ENCODE peak calls at places on chromosomes 4 and X, in four cellular contexts. K is A549, D is HepG2, V is GM12878. Y is an unnamed sample.

GRCh38 chrX:13837290-13837745 is 20.4 kb upstream of the GPM6B start:
- DNase-seq in K (no peak), D (no peak), V (no peak), Y (no peak)

GRCh38 chr4:142698541-142698940 is 147.6 kb downstream of the INPP4B start:
- DNase-seq in K (no peak), D (no peak), V (no peak), Y (no peak)

GRCh38 chrX:133676344-133677122 is 261.2 kb upstream of the GPC4 start:
- DNase-seq in K (no peak), D (peak; percentile 53), V (no peak), Y (no peak)

GRCh38 chr4:37953620-37954325 is 6.4 kb upstream of the PTTG2 start:
- DNase-seq in K (peak; percentile 26), D (peak; percentile 18), V (no peak), Y (peak; percentile 21)

GRCh38 chrX:108439434-108439883 is at the start of gene COL4A5:
- DNase-seq in K (peak; percentile 95), D (peak; percentile 84), V (no peak), Y (peak; percentile 70)

GRCh38 chr4:128452415-128452814 is 164.8 kb upstream of the PGRMC2 start:
- DNase-seq in K (peak; percentile 22), D (no peak), V (no peak), Y (no peak)

GRCh38 chr4:111228396-111228795 is 605.5 kb upstream of the PITX2 start:
- DNase-seq in K (no peak), D (no peak), V (no peak), Y (no peak)

GRCh38 chr4:15781427-15782095 is 3.4 kb downstream of the CD38 start:
- DNase-seq in K (no peak), D (no peak), V (peak; percentile 68), Y (no peak)

GRCh38 chrX:81336455-81337144 is 134.7 kb downstream of the SH3BGRL start:
- DNase-seq in K (no peak), D (no peak), V (no peak), Y (no peak)

GRCh38 chr4:151485541-151486131 is 76.7 kb downstream of the FHIP1A start:
- DNase-seq in K (no peak), D (no peak), V (no peak), Y (no peak)

GRCh38 chrX:120200851-120201250 is 42.4 kb downstream of the RHOXF2 start:
- DNase-seq in K (no peak), D (no peak), V (no peak), Y (no peak)

GRCh38 chr4:138301536-138301935 is 59.4 kb upstream of the SLC7A11 start:
- DNase-seq in K (no peak), D (no peak), V (no peak), Y (no peak)

GRCh38 chr4:179415842-179416223 is 1973.6 kb upstream of the AGA start:
- DNase-seq in K (peak; percentile 31), D (no peak), V (no peak), Y (no peak)

GRCh38 chrX:132426695-132427281 is 62.0 kb downstream of the MBNL3 start:
- DNase-seq in K (no peak), D (no peak), V (no peak), Y (no peak)

GRCh38 chrX:48515842-48516241 is 5.8 kb upstream of the EBP start:
- DNase-seq in K (no peak), D (no peak), V (no peak), Y (no peak)

GRCh38 chr4:8394125-8394524 is 46.4 kb downstream of the ACOX3 start:
- DNase-seq in K (no peak), D (no peak), V (no peak), Y (no peak)

GRCh38 chrX:150408007-150408406 is 44.9 kb downstream of the MAMLD1 start:
- DNase-seq in K (no peak), D (no peak), V (no peak), Y (no peak)

GRCh38 chrX:9542765-9543119 is 77.9 kb downstream of the TBL1X start:
- DNase-seq in K (no peak), D (no peak), V (no peak), Y (no peak)

GRCh38 chrX:58025979-58026378 is 115.7 kb upstream of the ZXDA start:
- DNase-seq in K (peak; percentile 44), D (peak; percentile 17), V (no peak), Y (peak; percentile 5)

GRCh38 chrX:13719192-13719856 is 15.1 kb downstream of the TRAPPC2 start:
- DNase-seq in K (no peak), D (peak; percentile 20), V (no peak), Y (no peak)

DNA sequence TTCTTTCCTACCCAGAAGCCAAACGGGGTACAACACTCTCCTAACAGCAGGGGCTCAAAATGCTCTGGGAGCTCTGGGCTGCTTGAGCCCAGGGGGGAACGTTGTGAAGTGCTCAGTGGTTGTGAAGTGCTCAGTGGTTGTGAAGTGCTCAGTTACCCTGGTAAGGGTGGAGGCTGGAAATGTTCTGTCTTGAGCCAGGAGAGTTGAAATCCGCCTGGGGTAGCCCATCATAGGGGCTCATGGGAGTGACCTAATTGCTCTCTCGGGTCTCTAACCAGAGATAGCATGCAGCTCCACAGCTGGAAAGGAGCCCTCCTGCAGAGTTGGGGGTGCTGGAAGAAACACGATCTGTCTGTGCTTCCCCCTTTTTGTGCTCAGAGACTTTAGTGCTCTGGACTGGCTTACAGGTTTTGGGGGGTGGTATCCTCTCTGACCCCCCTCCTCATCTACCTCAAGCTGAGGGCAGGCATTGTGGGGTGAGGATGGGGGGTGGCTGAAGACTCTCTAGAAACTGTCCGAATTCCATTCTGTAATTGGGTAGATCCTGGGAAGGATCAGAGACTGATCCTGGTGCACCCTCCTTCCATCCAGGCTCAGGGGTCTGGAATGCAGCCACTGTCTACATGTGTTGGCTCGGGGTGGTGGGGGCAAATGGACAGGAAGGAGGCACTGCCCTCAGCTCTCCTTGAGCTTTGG is 2.7 kb downstream of the EFNB1 start:
- DNase-seq in K (no peak), D (no peak), V (no peak), Y (no peak)
- TF ChIP-seq CHD4 in K (no peak), D (no peak), V (no peak), Y (no peak)

GRCh38 chr4:87974856-87975462 is 555 bp upstream of the SPP1 start:
- DNase-seq in K (peak; percentile 65), D (peak; percentile 58), V (no peak), Y (no peak)

GRCh38 chr4:87977521-87978278 is 2.2 kb downstream of the SPP1 start:
- DNase-seq in K (no peak), D (no peak), V (no peak), Y (no peak)

GRCh38 chr4:87971866-87972265 is 3.6 kb upstream of the SPP1 start:
- DNase-seq in K (no peak), D (no peak), V (no peak), Y (no peak)

GRCh38 chr4:87975466-87975865 is at the start of gene SPP1:
- DNase-seq in K (peak; percentile 76), D (peak; percentile 66), V (no peak), Y (no peak)

GRCh38 chr4:87973283-87974169 is 2.0 kb upstream of the SPP1 start:
- DNase-seq in K (peak; percentile 70), D (peak; percentile 63), V (no peak), Y (peak; percentile 30)
- TF ChIP-seq CHD4 in K (no peak), D (no peak), V (no peak), Y (no peak)

GRCh38 chr4:80253510-80253909 is 13.0 kb upstream of the FGF5 start:
- DNase-seq in K (no peak), D (no peak), V (no peak), Y (peak; percentile 45)

GRCh38 chr4:80254114-80254513 is 12.3 kb upstream of the FGF5 start:
- DNase-seq in K (no peak), D (no peak), V (no peak), Y (no peak)

GRCh38 chr4:80252953-80253352 is 13.5 kb upstream of the FGF5 start:
- DNase-seq in K (no peak), D (no peak), V (no peak), Y (no peak)

GRCh38 chr4:80252427-80252826 is 14.0 kb upstream of the FGF5 start:
- DNase-seq in K (no peak), D (no peak), V (no peak), Y (no peak)

GRCh38 chr4:80249144-80249543 is 17.3 kb upstream of the FGF5 start:
- DNase-seq in K (no peak), D (no peak), V (no peak), Y (no peak)
- TF ChIP-seq CHD4 in K (no peak), D (no peak), V (no peak), Y (no peak)

GRCh38 chr4:84718699-84719098 is 135.8 kb downstream of the CDS1 start:
- DNase-seq in K (no peak), D (no peak), V (no peak), Y (no peak)

GRCh38 chr4:84722720-84723119 is 139.8 kb downstream of the CDS1 start:
- DNase-seq in K (no peak), D (no peak), V (no peak), Y (no peak)

GRCh38 chr4:84719115-84719514 is 136.2 kb downstream of the CDS1 start:
- DNase-seq in K (no peak), D (no peak), V (no peak), Y (no peak)
- TF ChIP-seq CHD4 in K (no peak), D (no peak), V (no peak), Y (no peak)

GRCh38 chr4:125991398-125991797 is 676.6 kb downstream of the FAT4 start:
- DNase-seq in K (no peak), D (no peak), V (no peak), Y (no peak)
- TF ChIP-seq CHD4 in K (no peak), D (no peak), V (no peak), Y (no peak)

DNA sequence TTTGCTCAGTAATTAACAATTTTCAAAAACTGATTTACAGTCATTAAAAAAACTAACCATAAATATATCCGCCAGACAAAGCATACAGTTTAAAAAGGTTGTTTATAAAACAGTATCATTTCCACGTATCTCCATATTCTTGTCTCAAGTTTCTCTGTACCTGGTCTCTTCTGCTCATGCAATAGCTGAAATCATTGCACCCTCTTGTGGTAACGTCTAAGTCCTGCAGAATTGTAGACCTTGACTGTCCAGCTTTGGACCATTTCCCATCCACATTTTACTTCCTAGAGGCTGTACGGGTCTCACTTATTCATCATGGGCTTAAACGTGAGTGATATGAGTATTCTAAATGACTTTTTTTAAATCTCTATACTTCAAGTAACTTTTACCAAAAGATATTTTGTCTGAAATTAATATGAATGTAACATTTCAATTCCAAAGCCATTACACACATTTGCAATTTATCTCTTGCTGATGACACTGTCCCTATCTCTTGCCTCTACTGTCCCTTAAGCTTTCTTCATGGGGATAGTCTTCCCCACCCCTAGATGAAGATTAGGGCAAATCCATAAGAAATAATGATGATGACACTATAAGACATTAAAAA is 118.5 kb downstream of the BTC start:
- DNase-seq in K (peak; percentile 80), D (peak; percentile 61), V (no peak), Y (peak; percentile 60)
- TF ChIP-seq CHD4 in K (no peak), D (no peak), V (no peak), Y (no peak)